ENCODE peak calls at places on chromosomes 1 and 21, in four cellular contexts. T is HFF-Myc, Q is gastrocnemius medialis, M is PC-3. Y is an unnamed sample.

GRCh38 chr21:33760641-33761103 is 118.4 kb downstream of the ITSN1 start:
- DNase-seq in T (peak), M (no peak), Q (no peak), Y (peak)

GRCh38 chr1:24830680-24831272 is 85.5 kb downstream of the CLIC4 start:
- DNase-seq in Q (no peak), M (peak), T (peak), Y (peak)

GRCh38 chr21:29433366-29434059 is 134.8 kb downstream of the BACH1 start:
- DNase-seq in T (no peak), Q (no peak), M (no peak), Y (no peak)

GRCh38 chr1:11013160-11013531 is 692 bp downstream of the TARDBP start:
- DNase-seq in T (no peak), M (peak), Q (no peak), Y (peak)

GRCh38 chr1:45928486-45929205 is 125.2 kb downstream of the MAST2 start:
- DNase-seq in M (no peak), T (no peak), Q (no peak), Y (peak)

GRCh38 chr1:201655910-201656669 is 117.2 kb downstream of the NAV1 start:
- DNase-seq in M (no peak), T (no peak), Q (no peak), Y (no peak)

GRCh38 chr1:228276901-228277490 is 69.2 kb downstream of the OBSCN start:
- DNase-seq in Q (no peak), M (no peak), T (no peak), Y (no peak)

GRCh38 chr21:30880914-30881313 is 466 bp downstream of the KRTAP11-1 start:
- DNase-seq in Q (no peak), M (no peak), T (no peak), Y (no peak)

GRCh38 chr1:25046194-25046532 is 116.1 kb upstream of the RUNX3 start:
- DNase-seq in Q (no peak), T (no peak), M (no peak), Y (no peak)

GRCh38 chr1:152347116-152347728 is 12.6 kb downstream of the FLG2 start:
- DNase-seq in M (peak), Q (no peak), T (peak), Y (peak)

GRCh38 chr1:52414942-52415341 is 10.5 kb downstream of the PRPF38A start:
- DNase-seq in M (no peak), Q (no peak), T (no peak), Y (no peak)

GRCh38 chr1:221858758-221859157 is 116.9 kb upstream of the DUSP10 start:
- DNase-seq in M (peak), Q (no peak), T (no peak), Y (peak)

GRCh38 chr1:61255324-61255703 is 173.0 kb downstream of the NFIA start:
- DNase-seq in Q (no peak), M (no peak), T (no peak), Y (peak)

GRCh38 chr1:228373681-228374571 is 32.7 kb downstream of the TRIM11 start:
- DNase-seq in T (no peak), M (no peak), Q (no peak), Y (no peak)

GRCh38 chr1:18926315-18927081 is 24.1 kb upstream of the ALDH4A1 start:
- DNase-seq in M (peak), T (peak), Q (no peak), Y (peak)

GRCh38 chr1:109892476-109893368 is 17.9 kb upstream of the CSF1 start:
- DNase-seq in T (no peak), M (no peak), Q (no peak), Y (no peak)

GRCh38 chr1:7218210-7218832 is 433.1 kb downstream of the CAMTA1 start:
- DNase-seq in T (no peak), M (peak), Q (no peak), Y (peak)

GRCh38 chr1:182615468-182616129 is 11.4 kb upstream of the RGS16 start:
- DNase-seq in M (no peak), T (no peak), Q (no peak), Y (no peak)

GRCh38 chr1:219304227-219305226 is 130.8 kb downstream of the LYPLAL1 start:
- DNase-seq in T (no peak), Q (no peak), M (peak), Y (peak)

GRCh38 chr21:29175408-29176147 is 45.1 kb downstream of the MAP3K7CL start:
- DNase-seq in M (peak), T (peak), Q (no peak), Y (peak)

GRCh38 chr1:36133484-36133883 is 8.5 kb upstream of the COL8A2 start:
- DNase-seq in T (peak), Q (no peak), M (peak), Y (peak)

GRCh38 chr1:6998267-6998666 is 213.0 kb downstream of the CAMTA1 start:
- DNase-seq in T (no peak), Q (no peak), M (peak), Y (no peak)

GRCh38 chr1:200150721-200151120 is 123.2 kb downstream of the NR5A2 start:
- DNase-seq in T (peak), Q (no peak), M (peak), Y (peak)

GRCh38 chr1:212791261-212791675 is 309 bp downstream of the NSL1 start:
- DNase-seq in M (peak), Q (no peak), T (no peak), Y (peak)

GRCh38 chr21:31011412-31011811 is 26.9 kb downstream of the KRTAP19-8 start:
- DNase-seq in Q (no peak), T (no peak), M (no peak), Y (no peak)

GRCh38 chr1:48160486-48161132 is 61.9 kb upstream of the SLC5A9 start:
- DNase-seq in T (no peak), M (no peak), Q (no peak), Y (no peak)

GRCh38 chr1:65965597-65965996 is 172.9 kb downstream of the PDE4B start:
- DNase-seq in M (no peak), T (no peak), Q (no peak), Y (no peak)

GRCh38 chr21:29293495-29293894 is 5.2 kb upstream of the BACH1 start:
- DNase-seq in M (no peak), Q (no peak), T (no peak), Y (no peak)

GRCh38 chr1:57131701-57132394 is 166.0 kb upstream of the C8B start:
- DNase-seq in M (peak), Q (no peak), T (no peak), Y (no peak)

GRCh38 chr1:110633646-110634030 is 27.5 kb upstream of the KCNA2 start:
- DNase-seq in M (no peak), Q (no peak), T (no peak), Y (no peak)

GRCh38 chr1:94872771-94873495 is 52.8 kb downstream of the SLC44A3 start:
- DNase-seq in M (no peak), T (no peak), Q (no peak), Y (no peak)

GRCh38 chr1:204466416-204467405 is 27.9 kb downstream of the PIK3C2B start:
- DNase-seq in M (no peak), T (no peak), Q (peak), Y (no peak)

GRCh38 chr1:79945391-79945790 is 938.9 kb upstream of the ADGRL4 start:
- DNase-seq in T (no peak), Q (no peak), M (peak), Y (no peak)

GRCh38 chr1:8989821-8990220 is 36.4 kb downstream of the SLC2A7 start:
- DNase-seq in M (peak), Q (no peak), T (no peak), Y (no peak)

GRCh38 chr1:228339766-228340685 is 66.6 kb downstream of the TRIM11 start:
- DNase-seq in Q (peak), M (no peak), T (no peak), Y (no peak)

DNA sequence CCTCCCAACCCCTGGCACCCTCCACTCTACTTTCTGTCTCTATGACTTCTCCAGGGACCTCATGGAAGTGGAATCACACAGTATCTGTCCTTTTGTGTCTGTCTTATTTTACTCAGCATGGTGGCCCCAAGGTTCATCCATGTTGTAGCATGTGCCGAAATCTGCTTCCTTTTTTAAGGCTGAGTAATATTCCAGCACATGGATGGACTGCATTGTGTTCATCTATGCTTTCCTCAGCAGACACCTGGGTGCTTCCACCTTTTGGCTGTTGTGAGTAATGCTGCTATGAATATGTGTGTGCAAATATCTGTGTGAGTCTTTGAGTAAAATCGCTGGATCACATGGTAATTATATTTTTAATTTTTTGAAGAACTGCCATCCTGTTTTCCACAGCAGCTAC is 1.6 kb upstream of the PFKL start:
- DNase-seq in M (peak), T (no peak), Q (no peak), Y (peak)
- TF ChIP-seq CTCF in M (peak), T (peak), Q (no peak), Y (peak)

DNA sequence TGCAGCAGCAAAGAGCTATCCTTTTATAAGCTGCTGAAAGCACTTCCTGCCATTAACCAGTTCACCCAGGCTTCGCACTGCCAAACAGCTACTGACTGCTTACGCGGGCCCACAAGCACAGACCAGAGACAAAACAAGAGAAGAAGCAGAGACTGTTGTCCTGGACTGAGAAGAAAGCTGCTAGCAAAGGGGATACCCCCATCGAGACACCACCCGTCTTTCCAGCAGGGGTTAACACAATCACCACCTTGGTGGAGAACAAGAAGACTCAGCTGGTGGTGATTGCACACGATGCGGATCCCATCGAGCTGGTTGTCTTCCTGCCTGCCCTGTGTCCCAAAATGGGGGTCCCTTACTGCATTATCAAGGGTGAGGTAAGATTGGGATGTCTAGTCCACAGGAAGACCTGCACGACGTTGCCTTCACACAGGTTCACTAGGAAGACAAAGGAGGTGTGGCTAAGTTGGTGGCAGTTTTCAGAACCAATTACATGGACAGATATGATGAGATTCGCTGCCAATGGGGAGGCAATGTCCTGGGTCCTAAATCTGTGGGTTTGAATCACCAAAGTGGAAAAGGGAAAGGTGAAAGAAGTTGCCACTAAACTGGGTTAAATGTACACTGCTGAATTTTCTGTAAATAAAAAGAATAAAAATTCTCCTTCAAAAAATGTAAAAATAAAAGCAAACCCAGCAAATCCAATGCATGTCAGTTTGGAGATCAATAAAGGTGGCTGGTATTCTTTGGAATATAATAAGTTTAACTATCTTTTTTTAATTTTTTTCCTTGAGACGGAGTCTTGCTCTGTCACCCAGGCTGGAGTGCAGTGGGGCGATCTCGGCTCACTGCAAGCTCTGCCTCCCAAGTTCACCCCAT is 1.2 kb downstream of the FMO5 start:
- DNase-seq in Q (no peak), T (no peak), M (no peak), Y (no peak)
- H3K4me3 ChIP-seq in Q (no peak), T (no peak), M (peak), Y (no peak)

GRCh38 chr1:17239420-17239819 is 9.5 kb upstream of the PADI3 start:
- DNase-seq in Q (no peak), M (peak), T (peak), Y (peak)
- TF ChIP-seq CTCF in Q (no peak), M (no peak), T (no peak), Y (no peak)

DNA sequence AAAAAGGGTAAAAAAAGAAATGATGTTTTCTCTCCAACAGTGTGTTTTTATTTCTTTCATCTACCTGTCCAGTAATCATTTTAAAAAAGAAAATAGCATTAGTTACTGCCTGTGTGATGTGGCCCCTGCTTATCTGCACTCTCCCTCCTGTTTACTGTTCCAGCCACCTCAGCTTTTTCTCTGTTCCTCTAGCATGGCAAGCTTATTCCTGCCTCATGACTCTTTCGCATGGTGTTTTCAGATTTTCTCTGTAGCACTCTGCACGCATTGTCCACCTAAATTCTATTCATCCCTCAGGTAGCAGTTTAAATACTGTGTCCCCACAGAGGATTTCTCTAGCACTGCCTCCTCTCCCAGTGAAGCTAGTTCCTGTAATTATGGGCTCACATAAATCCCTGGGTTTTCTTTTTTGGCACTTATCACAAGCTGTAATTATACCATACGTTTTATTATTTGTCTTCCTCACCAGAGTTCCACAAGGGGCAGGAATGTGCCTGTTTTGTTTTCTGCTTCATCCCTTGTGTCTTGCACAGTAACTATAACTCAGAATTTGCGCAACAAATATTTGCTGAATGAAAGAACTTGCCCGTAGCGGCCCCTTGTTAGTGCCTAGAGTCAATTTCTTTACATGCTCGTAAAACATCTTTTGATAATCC is 51.4 kb upstream of the LRIG2 start:
- DNase-seq in M (peak), T (no peak), Q (no peak), Y (peak)
- H3K4me3 ChIP-seq in M (no peak), T (no peak), Q (no peak), Y (no peak)

GRCh38 chr1:184822267-184822666 is 67.6 kb upstream of the EDEM3 start:
- DNase-seq in T (no peak), M (no peak), Q (no peak), Y (no peak)
- TF ChIP-seq CTCF in T (no peak), M (no peak), Q (no peak), Y (no peak)

DNA sequence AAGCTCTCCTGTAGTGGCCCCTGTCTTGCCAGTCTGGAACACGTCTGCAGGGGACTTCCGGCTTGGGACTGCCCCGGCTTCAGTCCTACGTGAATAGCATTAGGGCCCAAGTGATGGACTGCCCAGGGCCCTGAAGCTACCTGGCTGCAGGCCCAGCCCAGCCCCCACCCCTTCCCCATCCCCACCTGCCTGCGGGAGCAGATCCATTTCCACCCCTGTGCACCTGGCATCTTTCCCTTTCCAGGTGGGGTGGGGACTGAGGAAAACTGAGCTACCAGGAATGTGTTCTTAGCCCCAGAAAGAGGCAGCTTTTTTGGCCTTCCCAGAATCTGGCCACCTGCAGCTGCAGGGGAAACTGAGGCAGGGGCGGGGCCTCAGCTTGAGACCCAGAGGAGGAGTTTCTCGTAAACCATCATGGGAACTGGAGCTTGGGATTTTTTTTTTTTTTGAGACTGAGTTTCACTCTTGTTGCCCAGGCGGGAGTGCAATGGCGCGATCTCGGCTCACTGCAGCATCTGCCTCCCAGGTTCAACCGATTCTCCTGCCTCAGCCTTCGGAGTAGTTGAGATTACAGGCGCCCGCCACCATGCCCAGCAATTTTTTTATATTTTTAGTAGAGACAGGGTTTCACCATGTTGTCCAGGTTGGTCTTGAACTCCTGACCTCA is 3.2 kb downstream of the EDN2 start:
- DNase-seq in T (no peak), M (no peak), Q (no peak), Y (no peak)
- H3K4me3 ChIP-seq in T (no peak), M (no peak), Q (no peak), Y (no peak)

GRCh38 chr1:21539933-21540332 is 30.7 kb downstream of the ALPL start:
- DNase-seq in Q (no peak), T (no peak), M (peak), Y (no peak)
- TF ChIP-seq CTCF in Q (no peak), T (peak), M (peak), Y (peak)

GRCh38 chr1:170729608-170730378 is 65.9 kb downstream of the PRRX1 start:
- DNase-seq in Q (peak), M (peak), T (no peak), Y (peak)
- H3K4me3 ChIP-seq in Q (peak), M (no peak), T (no peak), Y (no peak)